ENCODE peak calls at places on chromosomes 16 and 17, in eight cellular contexts. T is midbrain; I is NCI-H446 treated with DMSO at 0.1 percent for 48 hours; B is GM12878; E is activated T-cell treated with anti-CD3 and anti-CD28 coated beads, Interleukin-2, amount 50 U/mL, for 72 hours; P is memory B cell; Y is stimulated activated CD8-positive, alpha-beta memory T cell treated with anti-CD3 and anti-CD28 coated beads, Interleukin-15, amount 100 ng/mL, for 24 hours; U is NCI-H526. R is an unnamed sample.

GRCh38 chr17:33038740-33039139 is 47.1 kb downstream of the SPACA3 start:
- DNase-seq in T (peak), E (peak), B (no peak), I (no peak), U (peak), P (no peak), Y (no peak), R (peak)

GRCh38 chr17:49365667-49366066 is 3.6 kb upstream of the ZNF652 start:
- DNase-seq in U (peak), T (peak), P (no peak), B (no peak), Y (no peak), E (peak), I (no peak), R (no peak)

GRCh38 chr16:2432801-2433505 is 3.7 kb downstream of the CCNF start:
- DNase-seq in E (no peak), P (no peak), B (no peak), Y (no peak), T (no peak), I (no peak), U (no peak), R (no peak)

GRCh38 chr17:80968602-80969029 is 23.0 kb upstream of the CHMP6 start:
- DNase-seq in E (no peak), T (peak), Y (no peak), P (no peak), I (peak), U (no peak), B (no peak), R (peak)

GRCh38 chr17:74569392-74570003 is 2.2 kb upstream of the CD300H start:
- DNase-seq in T (no peak), P (no peak), U (no peak), I (peak), Y (no peak), E (peak), B (no peak), R (no peak)

GRCh38 chr17:63546308-63547082 is 3.8 kb upstream of the DCAF7 start:
- DNase-seq in U (no peak), Y (no peak), P (no peak), I (no peak), B (no peak), T (no peak), E (no peak), R (no peak)

GRCh38 chr17:40173091-40173777 is 4.0 kb upstream of the RAPGEFL1 start:
- DNase-seq in P (no peak), Y (no peak), E (no peak), I (no peak), B (no peak), U (no peak), T (no peak), R (no peak)

GRCh38 chr16:21264226-21265036 is 13.7 kb downstream of the CRYM start:
- DNase-seq in U (no peak), T (no peak), I (peak), E (no peak), Y (no peak), B (no peak), P (no peak), R (no peak)

GRCh38 chr17:34837796-34838195 is 123.5 kb downstream of the CCT6B start:
- DNase-seq in Y (no peak), B (no peak), T (no peak), I (no peak), E (no peak), P (no peak), U (no peak), R (no peak)

GRCh38 chr16:31393056-31393455 is at the start of gene ITGAD:
- DNase-seq in P (no peak), B (no peak), Y (no peak), I (no peak), U (no peak), E (no peak), T (no peak), R (no peak)

GRCh38 chr17:70332811-70333210 is 163.5 kb downstream of the KCNJ2 start:
- DNase-seq in E (no peak), U (no peak), I (no peak), B (no peak), Y (no peak), P (no peak), T (no peak), R (peak)

GRCh38 chr17:81341347-81342061 is 46.4 kb upstream of the SLC38A10 start:
- DNase-seq in E (no peak), P (no peak), Y (no peak), B (no peak), U (no peak), T (peak), I (no peak), R (no peak)

GRCh38 chr17:21756856-21757619 is 64.7 kb downstream of the KCNJ18 start:
- DNase-seq in P (no peak), I (no peak), B (no peak), T (no peak), Y (no peak), E (no peak), U (no peak), R (no peak)

GRCh38 chr17:74825003-74825627 is 34.6 kb downstream of the GRIN2C start:
- DNase-seq in I (peak), E (no peak), U (no peak), Y (no peak), T (no peak), B (no peak), P (no peak), R (no peak)

GRCh38 chr17:82913304-82914043 is 73.7 kb upstream of the ZNF750 start:
- DNase-seq in P (no peak), Y (no peak), T (no peak), U (no peak), I (no peak), E (no peak), B (no peak), R (no peak)

GRCh38 chr17:8119575-8120519 is 1.5 kb upstream of the ALOXE3 start:
- DNase-seq in P (peak), T (peak), I (peak), U (peak), Y (peak), B (peak), E (peak), R (peak)

GRCh38 chr16:29674188-29674587 is 4.8 kb upstream of the QPRT start:
- DNase-seq in Y (no peak), T (peak), U (no peak), E (no peak), P (no peak), B (no peak), I (peak), R (no peak)

GRCh38 chr17:28907709-28908475 is 5.0 kb upstream of the DHRS13 start:
- DNase-seq in T (no peak), B (no peak), Y (no peak), E (no peak), I (no peak), P (no peak), U (no peak), R (no peak)

R was measured in NCI-H774.